ENCODE peak calls at places on chromosome 13, in seven cellular contexts. G is fibroblast of lung, D is IMR-90, Y is bronchial epithelial cell, O is uterus, N is mucosa of descending colon, U is neural progenitor cell. I is an unnamed sample.

GRCh38 chr13:38905861-38906260 is 84.8 kb downstream of the STOML3 start:
- DNase-seq in D (no peak), G (no peak), U (no peak), Y (peak), O (no peak), N (no peak), I (no peak)

GRCh38 chr13:67343777-67344176 is 113.6 kb upstream of the PCDH9 start:
- DNase-seq in N (no peak), Y (peak), G (no peak), D (no peak), U (no peak), O (no peak), I (no peak)

GRCh38 chr13:24292476-24292875 is 16.9 kb upstream of the C1QTNF9 start:
- DNase-seq in O (no peak), G (peak), U (no peak), N (no peak), D (no peak), Y (no peak), I (no peak)

GRCh38 chr13:72458701-72459100 is 268.7 kb downstream of the MZT1 start:
- DNase-seq in N (no peak), G (peak), D (no peak), O (no peak), Y (peak), U (peak), I (peak)

GRCh38 chr13:34155931-34156607 is 338.1 kb downstream of the RFC3 start:
- DNase-seq in Y (peak), G (peak), N (peak), O (no peak), U (no peak), D (peak), I (peak)

GRCh38 chr13:99657848-99658265 is 156.6 kb downstream of the TM9SF2 start:
- DNase-seq in Y (no peak), N (peak), O (peak), U (peak), D (no peak), G (peak), I (peak)

GRCh38 chr13:37460211-37460610 is 138.4 kb downstream of the POSTN start:
- DNase-seq in O (no peak), D (peak), G (peak), N (no peak), Y (no peak), U (no peak), I (peak)

GRCh38 chr13:75486654-75487053 is 4.7 kb upstream of the TBC1D4 start:
- DNase-seq in G (peak), N (no peak), U (no peak), Y (no peak), D (no peak), O (no peak), I (no peak)

GRCh38 chr13:56356690-56357089 is 784.0 kb upstream of the PRR20A start:
- DNase-seq in G (no peak), Y (peak), D (no peak), O (no peak), N (no peak), U (no peak), I (no peak)

GRCh38 chr13:25819856-25820530 is 231.8 kb downstream of the SHISA2 start:
- DNase-seq in G (peak), Y (no peak), U (no peak), N (no peak), O (no peak), D (no peak), I (no peak)

GRCh38 chr13:110063490-110063889 is 243.5 kb downstream of the COL4A1 start:
- DNase-seq in D (no peak), G (no peak), O (no peak), N (no peak), Y (no peak), U (no peak), I (no peak)

GRCh38 chr13:83881917-83882625 is at the start of gene SLITRK1:
- DNase-seq in Y (peak), O (no peak), G (peak), N (peak), U (peak), D (peak), I (peak)

GRCh38 chr13:66634384-66634783 is 595.8 kb downstream of the PCDH9 start:
- DNase-seq in D (peak), Y (peak), G (peak), N (no peak), U (no peak), O (no peak), I (no peak)

GRCh38 chr13:73215807-73216206 is 157.0 kb downstream of the KLF5 start:
- DNase-seq in N (peak), D (peak), U (no peak), O (no peak), G (peak), Y (no peak), I (peak)

DNA sequence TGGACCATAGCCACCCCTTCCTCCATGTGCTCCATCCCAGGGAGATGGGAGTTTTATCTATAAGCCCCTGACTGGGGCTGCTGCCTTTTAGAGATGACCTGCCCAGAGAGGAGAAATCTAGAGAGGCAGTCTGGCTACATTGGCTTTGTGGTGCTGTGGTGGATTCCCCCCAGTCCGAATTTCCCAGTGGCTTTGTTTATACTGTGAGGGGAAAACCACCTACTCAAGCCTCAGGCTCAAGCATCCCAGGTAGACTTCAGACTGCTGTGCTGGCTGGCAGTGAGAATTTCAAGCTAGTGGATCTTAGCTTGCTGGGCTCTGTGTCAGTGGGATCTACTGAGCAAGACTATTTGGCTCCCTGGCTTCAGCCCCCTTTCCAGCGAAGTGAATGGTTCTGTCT is 1195.7 kb upstream of the PCDH20 start:
- DNase-seq in N (no peak), Y (no peak), O (no peak), G (no peak), U (no peak), D (no peak), I (no peak)
- H3K4me3 ChIP-seq in N (no peak), Y (no peak), O (no peak), G (no peak), U (no peak), D (no peak), I (no peak)

GRCh38 chr13:71242191-71242590 is 624.8 kb downstream of the DACH1 start:
- DNase-seq in O (no peak), G (peak), Y (no peak), D (no peak), N (no peak), U (peak), I (no peak)

GRCh38 chr13:71237332-71237731 is 629.7 kb downstream of the DACH1 start:
- DNase-seq in Y (no peak), D (no peak), N (no peak), U (no peak), G (no peak), O (no peak), I (no peak)

GRCh38 chr13:71244181-71244580 is 622.8 kb downstream of the DACH1 start:
- DNase-seq in U (no peak), N (no peak), G (no peak), Y (no peak), D (no peak), O (no peak), I (no peak)

DNA sequence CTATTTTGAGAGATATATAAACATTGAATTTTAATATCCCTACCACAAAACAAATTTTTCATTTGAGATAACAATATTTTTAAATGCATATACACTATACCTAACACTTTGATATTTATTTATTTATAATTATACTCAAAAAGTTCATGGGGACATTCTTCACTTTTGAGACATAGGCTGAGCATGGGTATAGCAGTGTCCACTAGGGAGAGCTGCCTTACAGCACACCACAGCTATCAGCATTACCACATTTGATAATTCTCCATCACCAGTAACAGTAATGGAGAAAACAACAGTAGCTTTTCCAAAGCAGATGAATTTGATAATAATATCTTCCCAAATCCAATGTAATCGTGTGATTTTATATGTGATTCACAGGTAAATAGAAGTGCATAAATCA is 626.1 kb downstream of the DACH1 start:
- DNase-seq in Y (peak), G (peak), D (no peak), N (peak), U (peak), O (no peak), I (no peak)
- TF ChIP-seq CTCF in Y (peak), G (peak), D (peak), N (no peak), U (peak), O (peak), I (no peak)

DNA sequence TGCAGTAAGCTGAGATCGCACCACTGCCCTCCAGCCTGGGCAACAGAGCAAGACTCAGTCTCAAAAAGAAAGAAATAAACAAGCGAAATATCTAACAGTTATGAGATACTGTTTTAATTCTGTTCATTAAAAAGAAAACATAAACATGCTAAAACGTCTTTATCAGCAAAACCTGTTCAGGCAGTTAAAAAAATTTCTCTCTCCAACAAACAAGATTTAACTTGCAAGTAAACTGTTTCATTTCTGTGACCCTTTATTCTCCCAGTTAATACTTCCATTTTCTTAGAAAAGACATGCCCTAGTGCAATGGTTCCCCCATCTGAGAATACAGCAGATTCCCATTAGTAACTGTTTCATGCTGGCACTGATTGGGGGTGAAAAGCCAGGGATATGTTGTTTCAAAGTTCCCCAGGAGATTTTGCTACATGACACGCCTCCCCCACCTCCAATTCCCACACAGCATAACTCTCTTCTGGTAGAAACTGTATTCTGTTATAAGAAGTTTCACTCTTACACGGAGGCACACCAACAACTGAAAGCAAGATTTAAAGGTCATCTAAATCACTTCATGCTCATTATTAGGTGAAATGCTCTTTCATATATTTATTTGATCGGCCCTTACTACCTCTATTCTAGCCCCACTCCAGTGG is 24.4 kb downstream of the ELF1 start:
- DNase-seq in Y (peak), U (no peak), N (no peak), G (no peak), D (no peak), O (no peak), I (no peak)
- H3K4me3 ChIP-seq in Y (peak), U (no peak), N (no peak), G (no peak), D (no peak), O (no peak), I (no peak)

GRCh38 chr13:79869326-79869725 is 388.4 kb downstream of the NDFIP2 start:
- DNase-seq in O (no peak), Y (peak), G (peak), D (peak), U (no peak), N (peak), I (no peak)

GRCh38 chr13:79874396-79875360 is 393.7 kb downstream of the NDFIP2 start:
- DNase-seq in O (no peak), Y (peak), D (peak), U (no peak), N (no peak), G (peak), I (peak)

GRCh38 chr13:79870766-79871165 is 389.8 kb downstream of the NDFIP2 start:
- DNase-seq in N (no peak), U (no peak), Y (peak), G (peak), O (no peak), D (peak), I (peak)

GRCh38 chr13:79870123-79870522 is 389.2 kb downstream of the NDFIP2 start:
- DNase-seq in O (no peak), Y (peak), N (no peak), U (no peak), D (peak), G (peak), I (peak)

GRCh38 chr13:79871594-79871993 is 390.6 kb downstream of the NDFIP2 start:
- DNase-seq in D (no peak), Y (no peak), U (no peak), O (no peak), N (no peak), G (no peak), I (no peak)
- TF ChIP-seq CTCF in D (no peak), Y (no peak), U (no peak), O (no peak), N (no peak), G (no peak), I (no peak)

GRCh38 chr13:106859505-106859904 is 291.6 kb upstream of the ARGLU1 start:
- DNase-seq in O (no peak), G (no peak), D (no peak), N (no peak), U (peak), Y (no peak), I (no peak)

GRCh38 chr13:106858910-106859309 is 291.0 kb upstream of the ARGLU1 start:
- DNase-seq in G (no peak), D (no peak), N (no peak), Y (peak), U (peak), O (no peak), I (no peak)
- H3K4me3 ChIP-seq in G (no peak), D (no peak), N (no peak), Y (no peak), U (no peak), O (no peak), I (no peak)

DNA sequence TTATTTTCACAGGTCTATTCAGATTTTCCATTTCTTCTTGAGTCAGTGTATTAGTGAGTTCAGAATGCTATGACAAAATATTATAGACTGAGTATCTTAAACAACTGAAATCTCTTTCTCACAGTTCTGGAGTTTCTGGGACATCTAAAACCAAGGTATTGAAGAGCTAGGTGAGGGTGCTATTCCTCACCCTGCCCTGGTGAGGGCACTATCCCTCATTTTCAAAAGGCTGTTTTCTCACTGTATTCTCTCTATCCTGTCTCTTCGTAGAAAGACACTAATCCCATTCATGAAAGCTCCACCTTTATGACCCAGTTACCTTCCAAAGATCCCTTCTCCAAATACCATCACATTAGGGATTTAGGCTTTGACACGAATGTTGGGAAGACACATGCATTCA is 1617.1 kb downstream of the PCDH9 start:
- DNase-seq in N (no peak), G (no peak), Y (no peak), D (no peak), O (no peak), U (peak), I (no peak)
- TF ChIP-seq CTCF in N (no peak), G (no peak), Y (no peak), D (no peak), O (no peak), U (peak), I (peak)

GRCh38 chr13:41785402-41786142 is 175.3 kb downstream of the VWA8 start:
- DNase-seq in O (no peak), G (no peak), U (no peak), N (no peak), D (no peak), Y (no peak), I (no peak)

GRCh38 chr13:41791056-41791455 is 169.9 kb downstream of the VWA8 start:
- DNase-seq in N (no peak), G (no peak), U (no peak), Y (no peak), D (peak), O (no peak), I (peak)

DNA sequence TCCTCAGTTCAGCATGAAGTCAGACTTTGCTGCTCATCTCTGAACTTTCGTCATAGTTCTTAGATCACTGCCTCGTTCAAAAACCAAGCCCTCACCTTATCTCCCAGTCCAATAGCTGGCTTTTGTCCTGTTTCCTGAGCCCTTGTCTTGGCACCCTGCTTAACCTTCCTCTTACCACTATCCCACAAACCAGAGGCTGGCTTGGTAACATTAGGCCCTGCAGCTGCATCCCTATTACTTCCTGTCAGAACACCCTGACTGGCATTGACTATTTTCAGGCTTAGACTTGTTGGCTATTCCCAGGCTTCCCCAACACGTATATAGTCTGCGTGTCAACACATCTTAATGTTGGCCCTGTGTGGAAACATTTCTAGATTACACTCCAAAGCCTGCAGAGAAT is 172.4 kb downstream of the VWA8 start:
- DNase-seq in Y (peak), O (no peak), U (no peak), D (no peak), N (no peak), G (no peak), I (no peak)
- H3K4me3 ChIP-seq in Y (no peak), O (no peak), U (no peak), D (no peak), N (no peak), G (no peak), I (no peak)

GRCh38 chr13:46615888-46616531 is 63.0 kb downstream of the LRCH1 start:
- DNase-seq in U (no peak), G (peak), Y (no peak), D (peak), N (no peak), O (peak), I (peak)

GRCh38 chr13:46613409-46614049 is 60.6 kb downstream of the LRCH1 start:
- DNase-seq in G (no peak), O (no peak), Y (no peak), D (peak), U (no peak), N (no peak), I (peak)

GRCh38 chr13:46617382-46617781 is 64.4 kb downstream of the LRCH1 start:
- DNase-seq in U (no peak), G (no peak), O (no peak), D (peak), Y (no peak), N (no peak), I (peak)

GRCh38 chr13:46612258-46612657 is 59.3 kb downstream of the LRCH1 start:
- DNase-seq in D (no peak), N (no peak), G (no peak), U (no peak), O (no peak), Y (no peak), I (no peak)

GRCh38 chr13:46614582-46614981 is 61.6 kb downstream of the LRCH1 start:
- DNase-seq in N (no peak), O (peak), Y (peak), G (peak), U (no peak), D (peak), I (peak)
- TF ChIP-seq CTCF in N (no peak), O (peak), Y (no peak), G (no peak), U (no peak), D (peak), I (peak)

GRCh38 chr13:27922974-27923612 is 3.3 kb downstream of the PDX1 start:
- DNase-seq in D (no peak), N (no peak), Y (no peak), O (no peak), U (no peak), G (no peak), I (no peak)

GRCh38 chr13:27920677-27921420 is 1.0 kb downstream of the PDX1 start:
- DNase-seq in N (peak), G (no peak), Y (no peak), U (peak), D (peak), O (no peak), I (peak)

GRCh38 chr13:27919934-27920676 is at the start of gene PDX1:
- DNase-seq in O (no peak), D (no peak), U (peak), N (peak), G (no peak), Y (no peak), I (no peak)

GRCh38 chr13:27921961-27922910 is 2.4 kb downstream of the PDX1 start:
- DNase-seq in N (no peak), O (no peak), U (peak), G (no peak), D (no peak), Y (no peak), I (no peak)

DNA sequence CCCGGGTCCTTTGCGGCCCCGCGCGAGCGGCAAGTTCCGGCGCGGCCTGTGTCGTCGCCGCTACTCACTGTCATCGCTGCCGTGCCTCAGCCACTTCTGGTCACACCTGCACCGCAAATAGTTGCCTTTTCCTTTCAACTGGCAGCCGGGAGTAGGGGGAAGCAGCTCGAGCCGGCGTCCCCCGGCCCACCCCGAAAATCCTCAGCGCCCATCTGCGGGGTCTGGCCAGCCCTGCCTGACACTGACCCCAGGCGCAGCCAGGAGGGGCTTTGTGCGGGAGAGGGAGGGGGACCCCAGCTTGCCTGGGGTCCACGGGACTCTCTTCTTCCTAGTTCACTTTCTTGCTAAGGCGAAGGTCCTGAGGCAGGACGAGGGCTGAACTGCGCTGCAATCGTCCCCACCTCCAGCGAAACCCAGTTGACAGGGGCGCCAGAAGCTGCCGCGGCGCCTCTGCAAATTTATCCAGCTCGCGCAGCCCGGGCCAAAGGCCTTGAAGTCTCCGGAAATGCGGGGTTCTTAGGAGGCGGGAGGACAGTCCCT is 1.7 kb downstream of the PDX1 start:
- DNase-seq in O (no peak), N (no peak), D (no peak), U (peak), Y (no peak), G (no peak), I (no peak)
- H3K4me3 ChIP-seq in O (peak), N (no peak), D (peak), U (peak), Y (peak), G (no peak), I (no peak)

GRCh38 chr13:50387124-50387581 is 371.9 kb downstream of the KCNRG start:
- DNase-seq in G (peak), U (peak), O (peak), Y (peak), D (peak), N (peak), I (peak)
- TF ChIP-seq CTCF in G (peak), U (peak), O (no peak), Y (peak), D (peak), N (no peak), I (peak)